ENCODE peak calls at places on chromosome 12, in eight cellular contexts. D is left ventricle myocardium inferior, Q is HCT116, Z is esophagus squamous epithelium, I is A549, O is cardiac muscle cell, C is body of pancreas, S is IMR-90. Y is an unnamed sample.

GRCh38 chr12:52007158-52007921 is 594 bp downstream of the TAMALIN start:
- DNase-seq in D (peak; percentile 60), Q (no peak), Z (no peak), I (no peak), O (peak; percentile 48), C (no peak), S (no peak), Y (no peak)

GRCh38 chr12:77594386-77594785 is 236.3 kb upstream of the NAV3 start:
- DNase-seq in D (no peak), Q (no peak), Z (no peak), I (no peak), O (no peak), C (no peak), S (no peak), Y (no peak)

GRCh38 chr12:68529869-68530268 is 80.8 kb upstream of the RAP1B start:
- DNase-seq in D (no peak), Q (no peak), Z (no peak), I (no peak), O (no peak), C (no peak), S (no peak), Y (no peak)

GRCh38 chr12:10182662-10183061 is 3.8 kb downstream of the TMEM52B start:
- DNase-seq in D (no peak), Q (no peak), Z (no peak), I (peak; percentile 44), O (peak; percentile 66), C (no peak), S (peak; percentile 92), Y (no peak)

GRCh38 chr12:123990512-123990911 is 17.5 kb downstream of the ZNF664 start:
- DNase-seq in D (no peak), Q (no peak), Z (no peak), I (no peak), O (peak; percentile 94), C (no peak), S (peak; percentile 46), Y (no peak)

GRCh38 chr12:96824838-96825236 is 82.2 kb upstream of the NEDD1 start:
- DNase-seq in D (no peak), Q (no peak), Z (no peak), I (no peak), O (no peak), C (no peak), S (no peak), Y (no peak)

GRCh38 chr12:18706798-18707197 is 31.0 kb downstream of the PLCZ1 start:
- DNase-seq in D (no peak), Q (no peak), Z (no peak), I (peak; percentile 4), O (peak; percentile 25), C (no peak), S (no peak), Y (no peak)

GRCh38 chr12:67426067-67426466 is 156.9 kb downstream of the CAND1 start:
- DNase-seq in D (no peak), Q (no peak), Z (no peak), I (no peak), O (peak; percentile 82), C (peak; percentile 36), S (peak; percentile 80), Y (no peak)

GRCh38 chr12:127355061-127355820 is 911.7 kb upstream of the TMEM132C start:
- DNase-seq in D (no peak), Q (no peak), Z (no peak), I (peak; percentile 31), O (no peak), C (no peak), S (no peak), Y (no peak)

GRCh38 chr12:48980389-48980952 is 2.3 kb downstream of the WNT1 start:
- DNase-seq in D (no peak), Q (no peak), Z (no peak), I (peak; percentile 51), O (no peak), C (no peak), S (no peak), Y (no peak)

GRCh38 chr12:50842637-50843493 is at the start of gene TMPRSS12:
- DNase-seq in D (no peak), Q (no peak), Z (no peak), I (no peak), O (peak; percentile 63), C (peak; percentile 40), S (no peak), Y (no peak)

GRCh38 chr12:93990832-93991748 is 157.3 kb upstream of the PLXNC1 start:
- DNase-seq in D (peak; percentile 39), Q (no peak), Z (no peak), I (peak; percentile 48), O (peak; percentile 72), C (no peak), S (peak; percentile 52), Y (peak; percentile 79)

GRCh38 chr12:42483534-42483857 is 106.0 kb downstream of the PRICKLE1 start:
- DNase-seq in D (peak; percentile 42), Q (no peak), Z (no peak), I (no peak), O (no peak), C (no peak), S (peak; percentile 39), Y (no peak)

GRCh38 chr12:69880566-69880965 is 55.5 kb downstream of the MYRFL start:
- DNase-seq in D (no peak), Q (peak; percentile 22), Z (no peak), I (peak; percentile 16), O (peak; percentile 49), C (no peak), S (peak; percentile 38), Y (no peak)
- TF ChIP-seq CTCF in D (no peak), Q (peak; percentile 25), Z (no peak), I (no peak), O (peak; percentile 17), C (no peak), S (peak; percentile 5), Y (no peak)

GRCh38 chr12:6961278-6961694 is 9.2 kb downstream of the PHB2 start:
- DNase-seq in D (peak; percentile 60), Q (no peak), Z (no peak), I (no peak), O (peak; percentile 62), C (peak; percentile 66), S (no peak), Y (peak; percentile 79)
- H3K27ac ChIP-seq in D (peak overlapping the region; percentile 86), Q (peak overlapping the region; percentile 97), Z (peak overlapping the region; percentile 91), I (peak overlapping the region; percentile 99), O (no peak overlapping the region), C (peak overlapping the region; percentile 99), S (no peak overlapping the region), Y (peak overlapping the region; percentile 67)

GRCh38 chr12:131452444-131452860 is 258.4 kb upstream of the SFSWAP start:
- DNase-seq in D (no peak), Q (no peak), Z (no peak), I (peak; percentile 59), O (no peak), C (no peak), S (no peak), Y (no peak)
- TF ChIP-seq CTCF in D (peak; percentile 26), Q (peak; percentile 73), Z (no peak), I (peak; percentile 46), O (no peak), C (peak; percentile 34), S (no peak), Y (peak; percentile 28)

GRCh38 chr12:122063691-122064033 is 14.9 kb upstream of the MLXIP start:
- DNase-seq in D (no peak), Q (peak; percentile 12), Z (no peak), I (no peak), O (peak; percentile 36), C (peak; percentile 70), S (no peak), Y (no peak)
- H3K27ac ChIP-seq in D (peak overlapping the region; percentile 86), Q (peak overlapping the region; percentile 82), Z (peak overlapping the region; percentile 89), I (peak overlapping the region; percentile 84), O (peak overlapping the region; percentile 83), C (peak overlapping the region; percentile 97), S (peak overlapping the region; percentile 89), Y (peak overlapping the region; percentile 73)

DNA sequence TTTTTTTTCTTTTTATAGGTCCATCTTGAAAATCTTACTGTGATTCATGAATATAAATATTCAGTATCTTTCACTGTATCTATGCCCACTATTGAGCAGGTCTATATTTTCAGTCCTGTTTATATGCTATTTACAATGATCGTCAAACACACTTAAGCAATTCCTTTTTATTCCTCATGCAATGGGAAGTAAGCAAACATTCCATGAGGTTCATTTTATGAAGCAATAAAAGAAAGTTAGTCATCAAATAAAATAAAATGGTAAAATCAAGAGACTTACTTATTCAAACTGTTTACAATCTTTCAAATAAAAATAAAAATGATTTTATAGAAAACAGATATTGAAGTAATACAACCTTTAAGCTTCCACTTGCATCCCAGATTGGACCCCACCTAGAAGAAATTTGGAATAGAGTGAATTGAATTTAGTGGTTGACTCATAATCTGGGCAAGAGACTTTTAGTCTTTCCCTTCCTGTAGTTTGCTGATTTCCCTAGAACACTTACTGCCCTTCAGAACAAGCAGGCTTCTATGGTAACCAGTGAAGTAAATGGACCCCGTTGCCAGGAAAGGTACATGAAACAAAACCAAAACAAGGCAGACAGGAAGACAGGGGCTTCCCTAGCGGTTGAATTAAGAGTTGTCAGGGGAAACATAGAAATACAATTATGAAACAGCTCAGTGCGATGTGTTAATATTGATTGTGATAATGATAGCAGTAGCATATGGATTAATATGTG is 241.0 kb upstream of the ATP2B1 start:
- DNase-seq in D (no peak), Q (no peak), Z (no peak), I (peak; percentile 98), O (peak; percentile 88), C (no peak), S (peak; percentile 64), Y (no peak)
- TF ChIP-seq CTCF in D (peak; percentile 24), Q (no peak), Z (peak; percentile 24), I (peak; percentile 35), O (peak; percentile 22), C (no peak), S (peak; percentile 5), Y (no peak)

GRCh38 chr12:89384050-89384749 is 31.9 kb upstream of the DUSP6 start:
- DNase-seq in D (peak; percentile 40), Q (no peak), Z (no peak), I (no peak), O (peak; percentile 96), C (peak; percentile 27), S (peak; percentile 92), Y (no peak)
- H3K27ac ChIP-seq in D (peak overlapping the region; percentile 84), Q (no peak overlapping the region), Z (peak overlapping the region; percentile 82), I (peak overlapping the region; percentile 4), O (peak overlapping the region; percentile 89), C (peak overlapping the region; percentile 28), S (peak overlapping the region; percentile 88), Y (peak overlapping the region; percentile 68)

GRCh38 chr12:15982071-15982470 is 70.9 kb downstream of the DERA start:
- DNase-seq in D (no peak), Q (no peak), Z (no peak), I (no peak), O (peak; percentile 52), C (no peak), S (peak; percentile 17), Y (no peak)
- TF ChIP-seq CTCF in D (no peak), Q (no peak), Z (no peak), I (no peak), O (no peak), C (no peak), S (no peak), Y (no peak)

GRCh38 chr12:110198386-110198785 is 74.2 kb downstream of the IFT81 start:
- DNase-seq in D (no peak), Q (no peak), Z (no peak), I (no peak), O (peak; percentile 15), C (no peak), S (peak; percentile 27), Y (no peak)
- H3K27ac ChIP-seq in D (no peak overlapping the region), Q (no peak overlapping the region), Z (no peak overlapping the region), I (peak overlapping the region; percentile 68), O (no peak overlapping the region), C (no peak overlapping the region), S (no peak overlapping the region), Y (no peak overlapping the region)

Y was measured in right atrium auricular region.